ENCODE peak calls at places on chromosomes 12 and 14, in four cellular contexts. R is OCI-LY7, G is cardiac fibroblast, H is neural crest cell. L is an unnamed sample.

GRCh38 chr14:27739657-27740156 is 1026.9 kb upstream of the FOXG1 start:
- DNase-seq in R (no peak), H (no peak), G (no peak), L (no peak)

GRCh38 chr12:78703820-78704525 is 160.6 kb upstream of the SYT1 start:
- DNase-seq in G (peak), H (no peak), R (no peak), L (no peak)

GRCh38 chr12:727321-727720 is 25.1 kb upstream of the WNK1 start:
- DNase-seq in H (no peak), R (no peak), G (no peak), L (no peak)

GRCh38 chr12:27554421-27555186 is 30.6 kb downstream of the PPFIBP1 start:
- DNase-seq in H (no peak), R (no peak), G (peak), L (no peak)

GRCh38 chr14:99075061-99075460 is 196.9 kb downstream of the BCL11B start:
- DNase-seq in G (no peak), H (no peak), R (no peak), L (no peak)

GRCh38 chr14:94412671-94413638 is 24.6 kb upstream of the SERPINA1 start:
- DNase-seq in G (peak), R (no peak), H (no peak), L (no peak)

GRCh38 chr12:23426328-23426727 is 523.1 kb downstream of the SOX5 start:
- DNase-seq in G (no peak), H (no peak), R (no peak), L (no peak)

GRCh38 chr12:124573839-124574786 is 6.7 kb upstream of the NCOR2 start:
- DNase-seq in G (no peak), H (no peak), R (no peak), L (no peak)

GRCh38 chr14:99188721-99189120 is 83.3 kb downstream of the BCL11B start:
- DNase-seq in H (no peak), G (no peak), R (no peak), L (no peak)

GRCh38 chr12:115870527-115870926 is 407.0 kb downstream of the MED13L start:
- DNase-seq in H (no peak), G (no peak), R (no peak), L (no peak)

GRCh38 chr14:51022769-51023168 is 72.1 kb downstream of the TRIM9 start:
- DNase-seq in H (no peak), R (no peak), G (no peak), L (no peak)

GRCh38 chr12:122499991-122500684 is 594 bp downstream of the ZCCHC8 start:
- DNase-seq in H (peak), R (peak), G (peak), L (peak)

GRCh38 chr14:39102265-39102968 is 618 bp downstream of the SEC23A start:
- DNase-seq in R (no peak), G (peak), H (no peak), L (no peak)

GRCh38 chr12:2654741-2655140 is 140.0 kb upstream of the FKBP4 start:
- DNase-seq in G (no peak), R (no peak), H (no peak), L (no peak)

GRCh38 chr12:89875225-89875624 is 166.6 kb upstream of the ATP2B1 start:
- DNase-seq in R (no peak), G (no peak), H (no peak), L (no peak)

GRCh38 chr14:100221419-100222218 is 17.3 kb upstream of the YY1 start:
- DNase-seq in R (peak), G (peak), H (peak), L (peak)

GRCh38 chr12:93884794-93885460 is 207.8 kb downstream of the CRADD start:
- DNase-seq in H (no peak), G (peak), R (no peak), L (no peak)

GRCh38 chr12:42104784-42105183 is 39.9 kb downstream of the GXYLT1 start:
- DNase-seq in R (no peak), H (no peak), G (no peak), L (no peak)

GRCh38 chr14:35420036-35420811 is 15.7 kb upstream of the NFKBIA start:
- DNase-seq in G (peak), R (no peak), H (no peak), L (no peak)

GRCh38 chr14:63186453-63186852 is 17.8 kb upstream of the RHOJ start:
- DNase-seq in H (no peak), R (no peak), G (peak), L (no peak)

DNA sequence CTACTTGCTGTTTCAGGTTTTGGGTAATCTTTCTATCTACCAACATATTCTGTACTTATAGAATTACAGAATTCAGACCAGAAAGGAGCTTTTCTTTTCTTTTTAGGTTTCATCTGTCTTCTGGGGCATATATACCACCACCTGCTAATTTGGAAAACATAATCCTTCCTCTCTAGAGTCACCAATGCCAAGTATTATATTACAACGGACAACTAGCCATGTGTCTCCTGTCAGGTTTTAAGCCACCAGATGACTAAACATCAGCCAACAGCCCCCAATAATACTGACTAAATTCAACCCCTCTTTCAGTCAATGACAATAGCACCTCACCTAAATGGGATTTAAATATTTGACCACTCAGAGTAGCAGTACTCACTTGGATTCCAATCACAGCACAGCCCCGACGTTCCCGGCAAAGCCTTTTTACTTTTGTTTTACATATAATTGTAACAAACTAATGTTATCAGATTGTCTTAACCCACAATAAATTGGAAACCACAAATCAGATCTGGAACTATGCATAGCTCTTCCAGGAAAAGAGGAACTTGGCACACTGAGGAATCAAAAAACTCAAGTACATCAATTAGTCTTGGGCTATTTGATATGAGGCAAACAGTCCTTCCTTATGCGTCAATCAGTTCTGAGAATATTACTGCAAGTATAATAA is 13.5 kb downstream of the SLC11A2 start:
- DNase-seq in H (no peak), G (no peak), R (no peak), L (no peak)
- TF ChIP-seq CTCF in H (no peak), G (no peak), R (no peak), L (no peak)

GRCh38 chr12:31250179-31250578 is 75.8 kb downstream of the SINHCAF start:
- DNase-seq in H (no peak), G (no peak), R (peak), L (no peak)

GRCh38 chr12:31248815-31249214 is 77.1 kb downstream of the SINHCAF start:
- DNase-seq in H (no peak), R (no peak), G (no peak), L (no peak)

GRCh38 chr12:31246470-31246850 is 79.5 kb downstream of the SINHCAF start:
- DNase-seq in R (no peak), H (no peak), G (peak), L (no peak)

GRCh38 chr12:31245822-31246469 is 80.0 kb downstream of the SINHCAF start:
- DNase-seq in H (no peak), G (peak), R (peak), L (no peak)
- TF ChIP-seq CTCF in H (peak), G (peak), R (peak), L (peak)

GRCh38 chr12:47900101-47900479 is 4.7 kb downstream of the VDR start:
- DNase-seq in G (no peak), R (no peak), H (no peak), L (no peak)

GRCh38 chr12:47901285-47902093 is 3.3 kb downstream of the VDR start:
- DNase-seq in H (no peak), R (no peak), G (no peak), L (no peak)

GRCh38 chr12:47899466-47899865 is 5.3 kb downstream of the VDR start:
- DNase-seq in G (no peak), R (no peak), H (no peak), L (no peak)

GRCh38 chr12:47902131-47902639 is 2.6 kb downstream of the VDR start:
- DNase-seq in H (no peak), G (no peak), R (no peak), L (no peak)

DNA sequence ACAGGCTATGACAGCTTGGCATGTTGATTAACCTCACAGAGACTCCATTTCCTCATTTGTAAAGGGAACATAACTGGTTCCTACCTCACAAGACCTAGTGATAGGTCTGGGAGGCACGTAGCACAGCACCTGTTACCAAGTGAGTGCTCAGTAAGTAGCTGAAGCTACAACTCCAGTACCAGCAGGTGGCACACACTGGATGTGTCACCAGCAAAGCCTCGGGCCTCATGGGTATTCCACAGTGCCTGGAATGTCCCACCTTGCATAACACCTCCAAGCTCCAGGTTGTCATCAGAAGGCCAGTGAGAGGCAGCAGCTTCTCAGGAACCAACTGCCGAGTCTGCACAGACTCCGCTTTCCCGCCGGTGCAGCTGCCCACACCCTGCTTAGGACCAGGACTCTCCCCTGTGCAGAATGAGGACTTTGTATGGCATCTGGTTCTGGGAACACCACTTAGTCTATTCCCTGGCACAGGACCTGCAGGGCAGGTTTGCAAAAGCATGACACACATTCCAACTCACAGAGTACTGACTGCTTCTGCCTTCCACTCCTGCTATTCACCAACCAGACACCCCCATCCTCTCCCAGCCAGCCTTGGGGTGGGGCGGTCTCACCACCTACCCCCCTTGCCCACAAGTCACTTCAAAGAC is 4.2 kb downstream of the VDR start:
- DNase-seq in G (no peak), R (peak), H (no peak), L (no peak)
- TF ChIP-seq CTCF in G (no peak), R (peak), H (no peak), L (peak)

GRCh38 chr12:21697829-21698630 is 40.4 kb upstream of the LDHB start:
- DNase-seq in H (no peak), G (peak), R (peak), L (no peak)
- TF ChIP-seq CTCF in H (peak), G (peak), R (peak), L (peak)

DNA sequence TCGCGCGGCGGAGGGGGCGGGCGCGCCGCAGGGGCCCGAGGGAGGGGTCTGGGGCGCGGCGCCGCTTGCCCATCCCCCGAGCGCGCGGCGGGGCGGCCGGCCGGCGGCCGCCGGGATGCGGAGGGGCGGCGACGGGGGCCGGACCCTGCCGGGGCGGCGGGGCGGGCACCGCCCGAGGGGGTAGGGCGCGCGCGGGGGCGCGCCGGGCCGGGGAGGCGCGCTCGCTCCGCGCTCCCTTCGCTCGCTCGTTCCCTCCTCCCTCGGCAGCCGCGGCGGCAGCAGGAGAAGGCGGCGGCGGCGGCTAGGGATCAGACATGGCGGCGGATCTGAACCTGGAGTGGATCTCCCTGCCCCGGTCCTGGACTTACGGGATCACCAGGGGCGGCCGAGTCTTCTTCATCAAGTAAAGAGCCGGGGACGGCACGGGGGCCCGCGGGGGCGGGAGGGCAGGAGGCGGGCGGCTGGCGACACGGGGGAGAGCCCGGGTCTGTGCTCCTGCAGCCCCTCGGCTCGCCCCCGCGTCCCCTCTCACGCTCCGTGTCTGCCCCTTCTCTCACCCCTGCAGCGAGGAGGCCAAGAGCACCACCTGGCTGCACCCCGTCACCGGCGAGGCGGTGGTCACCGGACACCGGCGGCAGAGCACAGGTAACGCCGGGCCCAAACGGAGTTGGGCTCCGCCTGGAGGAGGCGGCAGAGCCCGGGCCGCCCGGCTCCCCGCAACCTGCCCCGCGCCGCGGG is at the start of gene PLEKHA5:
- DNase-seq in G (peak), R (no peak), H (peak), L (peak)
- TF ChIP-seq CTCF in G (no peak), R (no peak), H (no peak), L (peak)

L was measured in progenitor cell of endocrine pancreas.